ENCODE peak calls at places on chromosomes 2 and 18, in four cellular contexts. E is choroid plexus epithelial cell; B is activated CD8-positive, alpha-beta T cell treated with anti-CD3 and anti-CD28 coated beads for 36 hours; I is HL-60. C is an unnamed sample.

GRCh38 chr2:9757430-9758287 is 85.6 kb upstream of the TAF1B start:
- DNase-seq in B (no peak), I (no peak), E (no peak), C (no peak)

GRCh38 chr2:20049631-20050030 is 1.8 kb downstream of the LAPTM4A start:
- DNase-seq in I (peak; percentile 43), B (no peak), E (peak; percentile 43), C (peak; percentile 46)

GRCh38 chr2:42854207-42854818 is 61.9 kb upstream of the HAAO start:
- DNase-seq in E (peak; percentile 61), B (no peak), I (no peak), C (no peak)

GRCh38 chr2:109447811-109448210 is 166.0 kb downstream of the SEPTIN10 start:
- DNase-seq in B (no peak), E (no peak), I (no peak), C (no peak)

GRCh38 chr2:231557571-231558217 is 27.4 kb upstream of the NMUR1 start:
- DNase-seq in E (peak; percentile 94), I (peak; percentile 88), B (peak; percentile 74), C (peak; percentile 69)

GRCh38 chr18:13268035-13268700 is 49.6 kb downstream of the LDLRAD4 start:
- DNase-seq in B (no peak), I (no peak), E (peak; percentile 69), C (no peak)

GRCh38 chr2:236131073-236131692 is 37.0 kb downstream of the GBX2 start:
- DNase-seq in E (no peak), B (no peak), I (no peak), C (no peak)

GRCh38 chr2:44553456-44553855 is 191.7 kb downstream of the CAMKMT start:
- DNase-seq in I (no peak), E (peak; percentile 76), B (no peak), C (no peak)

GRCh38 chr2:104444840-104445239 is 409.1 kb upstream of the POU3F3 start:
- DNase-seq in I (no peak), B (no peak), E (no peak), C (no peak)

GRCh38 chr2:68715353-68716041 is 19.1 kb upstream of the ARHGAP25 start:
- DNase-seq in E (peak; percentile 75), B (peak; percentile 66), I (peak; percentile 75), C (no peak)

GRCh38 chr18:34773378-34773777 is 63.3 kb downstream of the DTNA start:
- DNase-seq in I (no peak), E (no peak), B (no peak), C (no peak)

GRCh38 chr18:55546873-55547704 is 40.9 kb downstream of the TCF4 start:
- DNase-seq in I (no peak), E (peak; percentile 66), B (no peak), C (no peak)

GRCh38 chr2:144358531-144358930 is 161.4 kb downstream of the ZEB2 start:
- DNase-seq in I (no peak), E (no peak), B (no peak), C (no peak)

GRCh38 chr18:70195852-70196434 is 9.5 kb downstream of the RTTN start:
- DNase-seq in E (peak; percentile 82), B (peak; percentile 30), I (peak; percentile 44), C (no peak)

GRCh38 chr2:71693286-71694270 is 240.2 kb downstream of the DYSF start:
- DNase-seq in B (no peak), E (no peak), I (no peak), C (no peak)

GRCh38 chr2:71690231-71690834 is 237.0 kb downstream of the DYSF start:
- DNase-seq in I (no peak), B (no peak), E (no peak), C (no peak)

GRCh38 chr2:71692621-71693277 is 239.4 kb downstream of the DYSF start:
- DNase-seq in E (no peak), I (no peak), B (no peak), C (no peak)

GRCh38 chr2:71690876-71691275 is 237.5 kb downstream of the DYSF start:
- DNase-seq in I (no peak), E (no peak), B (no peak), C (peak; percentile 11)

GRCh38 chr2:71691747-71692455 is 238.5 kb downstream of the DYSF start:
- DNase-seq in B (no peak), I (no peak), E (peak; percentile 21), C (no peak)
- TF ChIP-seq CTCF in B (no peak), I (no peak), E (no peak), C (no peak)

DNA sequence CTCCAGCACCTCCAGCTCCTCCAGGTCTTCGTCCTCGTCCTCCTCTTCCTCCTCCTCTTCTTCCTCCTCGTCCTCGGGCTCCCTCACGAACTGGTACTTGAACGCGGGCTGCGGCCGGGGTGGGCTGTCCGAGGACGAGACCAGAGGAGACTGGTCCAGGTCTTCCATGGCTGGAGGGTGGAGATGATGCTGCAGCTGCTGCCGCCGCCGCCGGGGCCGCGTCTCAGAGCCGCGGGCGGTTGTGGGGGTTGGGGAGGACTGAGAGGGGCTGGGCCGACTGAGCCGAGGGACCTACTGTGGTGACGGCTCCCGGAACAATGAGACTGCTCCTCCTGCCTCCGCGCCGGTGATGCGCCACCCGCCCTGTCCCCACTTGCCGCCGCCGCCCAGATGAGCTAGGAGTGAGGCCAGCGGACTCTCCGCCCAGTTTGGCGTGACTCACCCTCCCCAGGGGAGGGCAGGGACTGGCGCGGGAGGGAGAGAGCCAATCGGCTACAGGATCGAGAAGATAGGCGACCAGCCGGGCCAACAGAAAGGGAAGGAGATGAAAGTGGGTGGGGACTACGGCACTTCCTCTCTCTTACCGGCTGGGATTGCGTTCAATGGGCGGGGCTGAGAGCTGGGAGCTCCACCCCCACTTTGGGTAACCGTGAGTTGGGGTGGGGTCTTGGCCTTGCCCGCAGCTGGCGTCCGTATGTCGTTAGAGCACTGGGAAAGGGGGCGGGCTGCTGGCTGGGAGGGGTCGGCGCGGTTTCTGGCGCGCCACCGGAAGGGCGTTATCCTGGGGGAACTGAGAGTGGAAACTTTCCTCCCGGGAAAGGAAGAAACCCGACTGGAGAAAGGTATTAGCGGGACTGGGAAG is at the start of gene RTN4:
- DNase-seq in B (peak; percentile 99), E (peak; percentile 100), I (peak; percentile 99), C (peak; percentile 99)
- TF ChIP-seq CTCF in B (no peak), E (peak; percentile 38), I (no peak), C (no peak)

GRCh38 chr2:67215636-67216035 is 181.5 kb upstream of the ETAA1 start:
- DNase-seq in E (no peak), B (no peak), I (no peak), C (no peak)

GRCh38 chr2:67214585-67215184 is 182.4 kb upstream of the ETAA1 start:
- DNase-seq in B (no peak), I (no peak), E (no peak), C (no peak)

GRCh38 chr2:67213677-67214402 is 183.3 kb upstream of the ETAA1 start:
- DNase-seq in E (no peak), B (no peak), I (no peak), C (no peak)

GRCh38 chr2:67216103-67216502 is 181.0 kb upstream of the ETAA1 start:
- DNase-seq in I (no peak), E (no peak), B (no peak), C (no peak)

DNA sequence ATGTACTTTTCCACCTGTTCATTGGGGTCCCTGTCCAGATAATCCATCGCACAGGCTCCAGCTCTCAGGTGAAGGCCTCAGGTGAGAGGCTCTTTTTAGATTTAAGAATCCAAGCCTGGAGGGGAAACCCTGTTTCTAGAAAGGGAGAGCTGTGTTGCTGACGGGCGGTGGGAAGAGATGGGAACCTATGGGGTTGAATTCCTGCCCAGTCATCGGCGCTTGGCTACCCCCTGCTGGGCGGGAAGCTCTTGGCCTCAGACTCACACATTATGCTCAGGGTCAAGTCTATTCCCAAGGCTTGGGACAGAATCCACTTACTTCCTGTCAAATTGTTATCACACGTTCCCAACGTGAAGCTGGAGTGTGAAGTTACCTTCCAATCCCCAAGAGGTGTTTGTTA is 181.9 kb upstream of the ETAA1 start:
- DNase-seq in I (peak; percentile 5), E (peak; percentile 83), B (no peak), C (no peak)
- TF ChIP-seq CTCF in I (no peak), E (peak; percentile 70), B (no peak), C (no peak)

DNA sequence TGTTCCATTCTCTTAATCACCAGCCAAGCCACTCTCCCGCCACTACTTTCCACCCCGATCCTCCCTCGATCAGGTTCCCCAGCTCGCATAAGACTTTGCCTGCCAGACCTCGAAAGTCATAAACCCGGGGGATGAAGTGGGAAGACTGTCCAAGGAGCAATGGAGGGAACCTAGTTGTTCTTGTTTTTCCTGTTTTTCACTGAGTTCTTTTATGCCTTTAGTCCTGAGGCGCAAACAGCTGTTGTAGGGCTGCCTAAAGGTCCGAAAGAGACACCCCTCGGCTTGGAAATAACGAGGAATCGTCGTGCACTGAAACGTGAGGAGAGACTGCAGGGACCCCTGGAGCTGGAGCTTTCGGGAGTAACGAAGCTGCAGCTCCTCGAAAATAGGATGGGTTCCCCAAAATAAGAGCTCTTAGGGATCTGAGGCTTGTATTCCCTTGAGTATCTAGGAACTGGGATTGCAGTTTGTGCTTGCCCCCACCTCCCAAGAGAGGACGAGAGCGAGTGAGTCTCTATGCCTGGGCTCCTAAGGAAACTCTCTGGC is 1.7 kb upstream of the HOXD12 start:
- DNase-seq in B (no peak), E (no peak), I (no peak), C (no peak)
- TF ChIP-seq CTCF in B (no peak), E (no peak), I (no peak), C (no peak)

C was measured in CD14-positive monocyte.